ENCODE peak calls at places on chromosomes 6 and 20, in eight cellular contexts. B, I, G, D, M, W, T and P are unnamed samples.

GRCh38 chr20:10861086-10861485 is 187.3 kb upstream of the JAG1 start:
- DNase-seq in B (no peak), I (peak; percentile 81), G (no peak), D (peak; percentile 97), M (peak; percentile 93), W (no peak), T (peak; percentile 81), P (no peak)

GRCh38 chr6:122609881-122610689 is at the start of gene PKIB:
- DNase-seq in B (peak; percentile 75), I (no peak), G (no peak), D (peak; percentile 83), M (peak; percentile 68), W (peak; percentile 90), T (peak; percentile 86), P (no peak)

GRCh38 chr6:18406955-18407738 is 20.0 kb downstream of the RNF144B start:
- DNase-seq in B (no peak), I (peak; percentile 6), G (no peak), D (no peak), M (no peak), W (no peak), T (no peak), P (no peak)

GRCh38 chr6:120198033-120198432 is 848.5 kb upstream of the MAN1A1 start:
- DNase-seq in B (no peak), I (peak; percentile 7), G (no peak), D (peak; percentile 82), M (peak; percentile 92), W (no peak), T (peak; percentile 58), P (no peak)

GRCh38 chr6:45696738-45697137 is 318.9 kb downstream of the CLIC5 start:
- DNase-seq in B (no peak), I (no peak), G (no peak), D (no peak), M (peak; percentile 37), W (no peak), T (peak; percentile 36), P (no peak)

GRCh38 chr6:36893976-36894932 is 8.5 kb downstream of the C6orf89 start:
- DNase-seq in B (no peak), I (no peak), G (no peak), D (no peak), M (peak; percentile 56), W (no peak), T (peak; percentile 51), P (no peak)

GRCh38 chr6:166853371-166854325 is 102.7 kb downstream of the RNASET2 start:
- DNase-seq in B (no peak), I (no peak), G (peak; percentile 82), D (no peak), M (no peak), W (no peak), T (no peak), P (no peak)

GRCh38 chr6:83057705-83058321 is 7.8 kb downstream of the UBE3D start:
- DNase-seq in B (peak; percentile 34), I (peak; percentile 63), G (no peak), D (peak; percentile 26), M (peak; percentile 54), W (no peak), T (peak; percentile 66), P (no peak)

GRCh38 chr6:124795879-124796838 is 166.1 kb upstream of the RNF217 start:
- DNase-seq in B (no peak), I (peak; percentile 25), G (no peak), D (peak; percentile 20), M (peak; percentile 11), W (no peak), T (peak; percentile 42), P (no peak)

GRCh38 chr6:27892596-27893058 is 19.6 kb downstream of the OR2B2 start:
- DNase-seq in B (no peak), I (no peak), G (no peak), D (peak; percentile 36), M (peak; percentile 25), W (no peak), T (no peak), P (no peak)

GRCh38 chr6:296151-297122 is 4.2 kb downstream of the DUSP22 start:
- DNase-seq in B (peak; percentile 57), I (peak; percentile 44), G (peak; percentile 92), D (no peak), M (peak; percentile 46), W (no peak), T (no peak), P (no peak)

GRCh38 chr6:31365864-31366263 is 8.9 kb upstream of the HLA-B start:
- DNase-seq in B (no peak), I (no peak), G (peak; percentile 29), D (no peak), M (no peak), W (no peak), T (no peak), P (no peak)

GRCh38 chr20:24693466-24694156 is 224.2 kb downstream of the SYNDIG1 start:
- DNase-seq in B (no peak), I (no peak), G (no peak), D (no peak), M (no peak), W (peak; percentile 15), T (no peak), P (no peak)

GRCh38 chr6:109349419-109349987 is 32.8 kb downstream of the CD164 start:
- DNase-seq in B (no peak), I (no peak), G (peak; percentile 83), D (peak; percentile 67), M (peak; percentile 95), W (peak; percentile 73), T (peak; percentile 95), P (peak; percentile 50)

GRCh38 chr6:18506387-18507017 is 119.4 kb downstream of the RNF144B start:
- DNase-seq in B (no peak), I (no peak), G (no peak), D (peak; percentile 48), M (no peak), W (no peak), T (no peak), P (no peak)

GRCh38 chr6:111844921-111845320 is 28.3 kb downstream of the FYN start:
- DNase-seq in B (no peak), I (peak; percentile 44), G (peak; percentile 50), D (peak; percentile 44), M (no peak), W (no peak), T (no peak), P (no peak)
- TF ChIP-seq CTCF in B (no peak), I (no peak), G (no peak), D (no peak), M (no peak), W (no peak), T (no peak), P (peak; percentile 9)

GRCh38 chr20:21026951-21027350 is 79.2 kb downstream of the LINC00237 start:
- DNase-seq in B (no peak), I (no peak), G (no peak), D (no peak), M (no peak), W (no peak), T (no peak), P (no peak)

GRCh38 chr20:21028921-21029320 is 77.2 kb downstream of the LINC00237 start:
- DNase-seq in B (no peak), I (no peak), G (no peak), D (no peak), M (no peak), W (no peak), T (no peak), P (no peak)

GRCh38 chr20:21029356-21029755 is 76.8 kb downstream of the LINC00237 start:
- DNase-seq in B (no peak), I (no peak), G (no peak), D (no peak), M (no peak), W (no peak), T (no peak), P (no peak)

GRCh38 chr20:21028436-21028835 is 77.7 kb downstream of the LINC00237 start:
- DNase-seq in B (no peak), I (no peak), G (no peak), D (no peak), M (no peak), W (no peak), T (no peak), P (no peak)

DNA sequence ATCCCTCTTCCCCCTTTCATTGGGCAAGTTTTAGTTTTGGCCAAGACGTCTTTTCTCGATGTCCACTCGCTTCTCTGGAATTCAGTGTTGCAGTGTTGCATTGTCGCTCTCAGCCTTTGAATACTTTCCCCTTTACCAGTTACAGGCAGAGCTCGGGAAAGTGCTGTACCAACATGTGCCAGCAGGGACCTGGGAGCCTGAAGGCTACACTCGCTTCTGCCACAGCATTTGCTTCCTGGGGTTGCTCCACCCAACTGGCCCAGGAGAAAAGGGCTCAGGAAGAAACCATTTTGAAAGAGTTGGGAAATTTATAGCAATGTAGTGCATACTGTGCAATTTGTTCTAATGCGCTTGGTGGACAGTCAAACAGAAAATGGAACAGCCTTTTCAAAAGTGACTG is 78.6 kb downstream of the LINC00237 start:
- DNase-seq in B (no peak), I (peak; percentile 57), G (no peak), D (no peak), M (no peak), W (no peak), T (peak; percentile 1), P (no peak)
- TF ChIP-seq CTCF in B (no peak), I (peak; percentile 29), G (no peak), D (no peak), M (no peak), W (no peak), T (no peak), P (no peak)

DNA sequence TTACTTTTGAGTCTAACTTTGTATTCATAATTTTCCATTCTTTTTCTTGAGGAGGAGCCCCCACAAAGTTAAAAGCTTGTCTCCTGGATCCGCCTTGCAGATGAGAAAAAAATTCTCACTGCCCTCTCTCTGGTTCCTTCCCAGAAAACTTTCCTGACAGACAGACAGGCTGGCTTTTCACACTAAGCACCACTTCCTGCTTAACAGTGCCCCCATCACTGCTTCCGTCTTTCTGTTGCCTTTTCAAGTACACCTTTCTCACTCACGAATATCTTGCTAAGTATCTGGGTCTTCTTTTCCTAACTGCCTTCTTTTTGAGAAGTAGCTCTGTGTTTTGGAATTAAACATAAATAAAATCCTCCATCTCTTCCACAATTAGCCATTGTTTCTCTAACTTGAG is 19.8 kb upstream of the LMBRD1 start:
- DNase-seq in B (no peak), I (no peak), G (no peak), D (no peak), M (no peak), W (no peak), T (no peak), P (no peak)
- TF ChIP-seq CTCF in B (no peak), I (no peak), G (no peak), D (no peak), M (no peak), W (no peak), T (no peak), P (no peak)

GRCh38 chr20:33016581-33017109 is 9.1 kb downstream of the BPIFB2 start:
- DNase-seq in B (no peak), I (no peak), G (no peak), D (no peak), M (no peak), W (no peak), T (no peak), P (no peak)

GRCh38 chr20:33017542-33017941 is 10.0 kb downstream of the BPIFB2 start:
- DNase-seq in B (no peak), I (no peak), G (no peak), D (no peak), M (no peak), W (no peak), T (no peak), P (no peak)

GRCh38 chr20:33015114-33015491 is 7.6 kb downstream of the BPIFB2 start:
- DNase-seq in B (no peak), I (peak; percentile 20), G (no peak), D (no peak), M (no peak), W (no peak), T (no peak), P (no peak)

GRCh38 chr20:33014336-33015113 is 7.0 kb downstream of the BPIFB2 start:
- DNase-seq in B (no peak), I (peak; percentile 42), G (no peak), D (no peak), M (no peak), W (no peak), T (no peak), P (no peak)

GRCh38 chr20:33015700-33016580 is 8.4 kb downstream of the BPIFB2 start:
- DNase-seq in B (no peak), I (no peak), G (no peak), D (no peak), M (no peak), W (no peak), T (no peak), P (no peak)
- TF ChIP-seq CTCF in B (no peak), I (no peak), G (no peak), D (no peak), M (no peak), W (no peak), T (no peak), P (no peak)